ENCODE peak calls at places on chromosomes 1 and 21, in seven cellular contexts. S, V, Z, W, Y, D and X are unnamed samples.

GRCh38 chr21:42865361-42866160 is 13.8 kb downstream of the WDR4 start:
- DNase-seq in S (no peak), V (peak; percentile 53), Z (peak; percentile 84), W (no peak), Y (no peak), D (no peak), X (no peak)

GRCh38 chr1:6460349-6461236 is 5.4 kb downstream of the TNFRSF25 start:
- DNase-seq in S (no peak), V (no peak), Z (peak; percentile 71), W (peak; percentile 86), Y (peak; percentile 86), D (no peak), X (no peak)

GRCh38 chr1:236020359-236021000 is 44.4 kb downstream of the NID1 start:
- DNase-seq in S (no peak), V (no peak), Z (no peak), W (no peak), Y (no peak), D (no peak), X (no peak)

GRCh38 chr1:9151326-9151860 is 22.5 kb upstream of the GPR157 start:
- DNase-seq in S (no peak), V (peak; percentile 40), Z (peak; percentile 66), W (no peak), Y (no peak), D (no peak), X (no peak)

GRCh38 chr1:203048555-203049051 is 22.3 kb downstream of the PPFIA4 start:
- DNase-seq in S (no peak), V (no peak), Z (no peak), W (no peak), Y (no peak), D (peak; percentile 92), X (no peak)

GRCh38 chr1:8816831-8817412 is 518 bp downstream of the RERE start:
- DNase-seq in S (peak; percentile 13), V (peak; percentile 23), Z (peak; percentile 64), W (peak; percentile 86), Y (peak; percentile 12), D (peak; percentile 78), X (no peak)

GRCh38 chr1:37509181-37509580 is 5.4 kb downstream of the MEAF6 start:
- DNase-seq in S (no peak), V (no peak), Z (no peak), W (no peak), Y (no peak), D (no peak), X (no peak)

GRCh38 chr1:164558461-164559341 is at the start of gene PBX1:
- DNase-seq in S (peak; percentile 97), V (peak; percentile 97), Z (peak; percentile 98), W (peak; percentile 94), Y (peak; percentile 33), D (peak; percentile 99), X (peak; percentile 41)

GRCh38 chr1:85320371-85321131 is 44.1 kb upstream of the BCL10 start:
- DNase-seq in S (no peak), V (no peak), Z (no peak), W (no peak), Y (no peak), D (no peak), X (no peak)

GRCh38 chr1:51612349-51612982 is 4.4 kb upstream of the OSBPL9 start:
- DNase-seq in S (no peak), V (no peak), Z (no peak), W (no peak), Y (no peak), D (no peak), X (no peak)

GRCh38 chr1:54493608-54494007 is 54.4 kb upstream of the ACOT11 start:
- DNase-seq in S (no peak), V (no peak), Z (no peak), W (no peak), Y (no peak), D (no peak), X (no peak)

GRCh38 chr1:16082283-16083038 is 9.0 kb upstream of the FAM131C start:
- DNase-seq in S (peak; percentile 64), V (peak; percentile 69), Z (peak; percentile 83), W (peak; percentile 87), Y (peak; percentile 46), D (peak; percentile 96), X (no peak)

GRCh38 chr1:99825702-99826101 is 24.5 kb upstream of the AGL start:
- DNase-seq in S (no peak), V (no peak), Z (no peak), W (no peak), Y (no peak), D (no peak), X (no peak)

GRCh38 chr21:45386728-45387371 is 18.1 kb upstream of the COL18A1 start:
- DNase-seq in S (peak; percentile 57), V (peak; percentile 37), Z (peak; percentile 78), W (peak; percentile 80), Y (no peak), D (peak; percentile 52), X (no peak)

GRCh38 chr1:185795181-185795580 is 61.0 kb downstream of the HMCN1 start:
- DNase-seq in S (no peak), V (no peak), Z (no peak), W (no peak), Y (no peak), D (no peak), X (no peak)

GRCh38 chr1:101312192-101312591 is 75.4 kb downstream of the S1PR1 start:
- DNase-seq in S (no peak), V (no peak), Z (no peak), W (no peak), Y (no peak), D (no peak), X (no peak)

GRCh38 chr1:182628657-182629056 is 24.5 kb upstream of the RGS16 start:
- DNase-seq in S (no peak), V (no peak), Z (no peak), W (no peak), Y (no peak), D (no peak), X (no peak)

GRCh38 chr21:15400905-15401304 is 328.9 kb upstream of the USP25 start:
- DNase-seq in S (no peak), V (no peak), Z (no peak), W (no peak), Y (no peak), D (no peak), X (no peak)

GRCh38 chr1:181064030-181064594 is 24.4 kb upstream of the IER5 start:
- DNase-seq in S (no peak), V (no peak), Z (no peak), W (no peak), Y (no peak), D (no peak), X (peak; percentile 8)

GRCh38 chr1:3601743-3602142 is 9.6 kb downstream of the MEGF6 start:
- DNase-seq in S (no peak), V (no peak), Z (no peak), W (no peak), Y (no peak), D (no peak), X (no peak)

GRCh38 chr1:201719812-201720521 is 109.0 kb upstream of the IPO9 start:
- DNase-seq in S (peak; percentile 81), V (peak; percentile 79), Z (peak; percentile 88), W (peak; percentile 60), Y (no peak), D (peak; percentile 79), X (no peak)

GRCh38 chr1:179876289-179876715 is 1.3 kb downstream of the TOR1AIP2 start:
- DNase-seq in S (no peak), V (no peak), Z (no peak), W (no peak), Y (no peak), D (no peak), X (peak; percentile 50)

GRCh38 chr1:64240209-64240608 is 36.8 kb downstream of the UBE2U start:
- DNase-seq in S (no peak), V (no peak), Z (no peak), W (no peak), Y (no peak), D (no peak), X (no peak)

GRCh38 chr1:16043521-16043920 is at the start of gene CLCNKB:
- DNase-seq in S (no peak), V (no peak), Z (peak; percentile 40), W (no peak), Y (no peak), D (no peak), X (no peak)

GRCh38 chr1:231616667-231617066 is 9.9 kb upstream of the DISC1 start:
- DNase-seq in S (no peak), V (no peak), Z (no peak), W (no peak), Y (no peak), D (no peak), X (no peak)

GRCh38 chr1:47940321-47940720 is 56.9 kb downstream of the TRABD2B start:
- DNase-seq in S (no peak), V (no peak), Z (no peak), W (no peak), Y (no peak), D (no peak), X (no peak)

GRCh38 chr1:19010503-19010902 is 54.0 kb upstream of the IFFO2 start:
- DNase-seq in S (no peak), V (no peak), Z (no peak), W (no peak), Y (no peak), D (no peak), X (no peak)
- H3K27me3 ChIP-seq in S (no peaks in the 10 kb centered on the region), V (peaks cover 34% of the 10 kb centered on the region), Z (no peaks in the 10 kb centered on the region), W (no peaks in the 10 kb centered on the region), Y (no peaks in the 10 kb centered on the region), D (no peaks in the 10 kb centered on the region), X (no peaks in the 10 kb centered on the region)

GRCh38 chr1:156886583-156887302 is 6.8 kb upstream of the PEAR1 start:
- DNase-seq in S (no peak), V (no peak), Z (peak; percentile 9), W (no peak), Y (no peak), D (no peak), X (no peak)
- H3K27me3 ChIP-seq in S (peaks cover 28% of the 10 kb centered on the region), V (peaks cover 58% of the 10 kb centered on the region), Z (no peaks in the 10 kb centered on the region), W (peaks cover 18% of the 10 kb centered on the region), Y (no peaks in the 10 kb centered on the region), D (peaks cover 15% of the 10 kb centered on the region), X (peaks cover 6% of the 10 kb centered on the region)

GRCh38 chr1:150922519-150922975 is 3.6 kb upstream of the SETDB1 start:
- DNase-seq in S (peak; percentile 87), V (peak; percentile 28), Z (no peak), W (no peak), Y (peak; percentile 52), D (peak; percentile 91), X (peak; percentile 80)
- H3K27me3 ChIP-seq in S (no peaks in the 10 kb centered on the region), V (no peaks in the 10 kb centered on the region), Z (no peaks in the 10 kb centered on the region), W (no peaks in the 10 kb centered on the region), Y (no peaks in the 10 kb centered on the region), D (no peaks in the 10 kb centered on the region), X (no peaks in the 10 kb centered on the region)

GRCh38 chr1:83996621-83997020 is 2.3 kb downstream of the TTLL7 start:
- DNase-seq in S (no peak), V (no peak), Z (no peak), W (no peak), Y (no peak), D (no peak), X (no peak)

GRCh38 chr1:83996175-83996574 is 2.8 kb downstream of the TTLL7 start:
- DNase-seq in S (no peak), V (no peak), Z (no peak), W (no peak), Y (no peak), D (no peak), X (no peak)

GRCh38 chr1:83998599-83999315 is at the start of gene TTLL7:
- DNase-seq in S (no peak), V (peak; percentile 82), Z (peak; percentile 94), W (peak; percentile 91), Y (peak; percentile 17), D (peak; percentile 93), X (peak; percentile 52)

GRCh38 chr1:83999316-83999819 is 436 bp upstream of the TTLL7 start:
- DNase-seq in S (peak; percentile 49), V (peak; percentile 79), Z (peak; percentile 90), W (peak; percentile 85), Y (no peak), D (peak; percentile 93), X (peak; percentile 8)

GRCh38 chr1:83998205-83998598 is 730 bp downstream of the TTLL7 start:
- DNase-seq in S (no peak), V (no peak), Z (no peak), W (no peak), Y (no peak), D (no peak), X (no peak)
- H3K27me3 ChIP-seq in S (no peaks in the 10 kb centered on the region), V (peaks cover 45% of the 10 kb centered on the region), Z (no peaks in the 10 kb centered on the region), W (peaks cover 30% of the 10 kb centered on the region), Y (peaks cover 22% of the 10 kb centered on the region), D (peaks cover 67% of the 10 kb centered on the region), X (peaks cover 38% of the 10 kb centered on the region)